ENCODE peak calls at places on chromosomes 11 and 22, in seven cellular contexts. C, T, O, H, D, U and I are unnamed samples.

GRCh38 chr22:44405661-44406060 is 92.4 kb downstream of the RTL6 start:
- DNase-seq in C (no peak), T (no peak), O (no peak), H (no peak), D (no peak), U (no peak), I (no peak)

GRCh38 chr22:39614442-39614841 is 43.9 kb downstream of the CACNA1I start:
- DNase-seq in C (no peak), T (no peak), O (no peak), H (no peak), D (no peak), U (no peak), I (no peak)

GRCh38 chr22:32539631-32540449 is 65.2 kb downstream of the FBXO7 start:
- DNase-seq in C (no peak), T (no peak), O (no peak), H (no peak), D (no peak), U (no peak), I (no peak)

GRCh38 chr11:26040339-26040738 is 291.6 kb upstream of the ANO3 start:
- DNase-seq in C (no peak), T (no peak), O (no peak), H (no peak), D (no peak), U (no peak), I (no peak)

GRCh38 chr11:14413307-14414072 is 54.5 kb upstream of the RRAS2 start:
- DNase-seq in C (peak), T (no peak), O (no peak), H (no peak), D (no peak), U (no peak), I (no peak)

GRCh38 chr11:70662691-70663098 is 264.4 kb downstream of the CTTN start:
- DNase-seq in C (no peak), T (no peak), O (no peak), H (no peak), D (no peak), U (no peak), I (no peak)

GRCh38 chr11:772429-773390 is 4.6 kb downstream of the GATD1 start:
- DNase-seq in C (no peak), T (no peak), O (no peak), H (no peak), D (no peak), U (no peak), I (no peak)

GRCh38 chr11:97990162-97990920 is 1030.4 kb upstream of the CNTN5 start:
- DNase-seq in C (no peak), T (no peak), O (no peak), H (no peak), D (no peak), U (no peak), I (no peak)

GRCh38 chr11:7571640-7572000 is 57.8 kb downstream of the PPFIBP2 start:
- DNase-seq in C (peak), T (no peak), O (peak), H (peak), D (no peak), U (peak), I (peak)

DNA sequence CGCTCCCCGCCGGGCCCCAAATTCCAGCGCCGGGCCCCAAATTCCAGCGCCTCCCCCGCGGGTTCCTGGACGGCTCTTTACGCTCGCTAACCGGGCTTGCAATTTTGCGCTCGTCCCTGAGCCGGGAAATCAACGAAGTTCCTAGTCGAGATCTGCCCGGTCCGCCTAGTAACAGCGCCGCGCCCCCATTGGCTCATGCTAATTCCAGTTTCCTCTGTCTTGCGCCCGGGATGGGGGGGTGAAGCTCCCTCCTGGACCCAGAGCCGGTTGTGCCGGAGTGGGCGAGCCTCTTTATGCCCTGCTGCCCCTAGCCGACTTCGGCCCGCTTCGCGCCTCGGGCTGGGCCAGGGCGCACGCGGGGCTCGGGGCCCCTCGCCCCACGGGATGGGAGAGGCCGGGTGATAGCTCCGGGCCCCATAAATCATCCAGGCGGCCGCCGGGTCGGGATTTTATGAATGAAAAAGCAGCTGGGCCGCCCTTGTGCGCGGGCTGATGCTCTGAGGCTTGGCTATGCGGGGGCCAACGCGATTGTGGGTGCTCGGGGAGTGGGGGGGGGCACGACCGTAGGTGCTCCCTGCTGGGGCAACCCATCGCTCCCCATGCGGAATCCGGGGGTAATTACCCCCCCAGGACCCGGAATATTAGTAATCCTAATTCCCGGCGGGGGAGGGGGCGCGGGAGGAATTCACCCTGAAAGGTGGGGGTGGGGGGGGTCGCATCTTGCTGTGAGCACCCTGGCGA is 1.8 kb upstream of the CCND1 start:
- DNase-seq in C (peak), T (peak), O (peak), H (peak), D (peak), U (peak), I (peak)
- TF ChIP-seq CTCF in C (no peak), T (no peak), O (no peak), H (no peak), D (no peak), U (no peak), I (no peak)

DNA sequence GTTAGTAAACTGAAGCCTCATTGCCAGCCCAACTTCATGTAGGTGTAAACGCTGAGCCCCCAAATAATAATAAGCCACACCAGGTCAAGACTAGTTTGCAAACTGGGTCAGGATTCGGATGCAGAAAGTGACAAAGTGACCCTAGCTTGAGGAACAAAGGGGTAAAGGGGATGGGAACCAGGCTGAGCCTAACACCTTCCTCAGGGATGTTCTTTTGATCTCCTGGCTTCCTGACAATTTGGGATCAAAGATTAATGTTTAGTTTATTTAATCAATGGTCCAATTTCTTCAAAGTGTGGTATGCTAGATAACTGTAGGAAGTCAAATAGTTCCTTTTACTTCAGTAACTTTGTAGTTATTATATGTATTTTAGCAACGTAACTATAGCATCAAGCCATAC is 9.9 kb downstream of the GLYATL1 start:
- DNase-seq in C (no peak), T (no peak), O (no peak), H (no peak), D (no peak), U (no peak), I (no peak)
- TF ChIP-seq CTCF in C (no peak), T (no peak), O (no peak), H (no peak), D (no peak), U (no peak), I (no peak)

DNA sequence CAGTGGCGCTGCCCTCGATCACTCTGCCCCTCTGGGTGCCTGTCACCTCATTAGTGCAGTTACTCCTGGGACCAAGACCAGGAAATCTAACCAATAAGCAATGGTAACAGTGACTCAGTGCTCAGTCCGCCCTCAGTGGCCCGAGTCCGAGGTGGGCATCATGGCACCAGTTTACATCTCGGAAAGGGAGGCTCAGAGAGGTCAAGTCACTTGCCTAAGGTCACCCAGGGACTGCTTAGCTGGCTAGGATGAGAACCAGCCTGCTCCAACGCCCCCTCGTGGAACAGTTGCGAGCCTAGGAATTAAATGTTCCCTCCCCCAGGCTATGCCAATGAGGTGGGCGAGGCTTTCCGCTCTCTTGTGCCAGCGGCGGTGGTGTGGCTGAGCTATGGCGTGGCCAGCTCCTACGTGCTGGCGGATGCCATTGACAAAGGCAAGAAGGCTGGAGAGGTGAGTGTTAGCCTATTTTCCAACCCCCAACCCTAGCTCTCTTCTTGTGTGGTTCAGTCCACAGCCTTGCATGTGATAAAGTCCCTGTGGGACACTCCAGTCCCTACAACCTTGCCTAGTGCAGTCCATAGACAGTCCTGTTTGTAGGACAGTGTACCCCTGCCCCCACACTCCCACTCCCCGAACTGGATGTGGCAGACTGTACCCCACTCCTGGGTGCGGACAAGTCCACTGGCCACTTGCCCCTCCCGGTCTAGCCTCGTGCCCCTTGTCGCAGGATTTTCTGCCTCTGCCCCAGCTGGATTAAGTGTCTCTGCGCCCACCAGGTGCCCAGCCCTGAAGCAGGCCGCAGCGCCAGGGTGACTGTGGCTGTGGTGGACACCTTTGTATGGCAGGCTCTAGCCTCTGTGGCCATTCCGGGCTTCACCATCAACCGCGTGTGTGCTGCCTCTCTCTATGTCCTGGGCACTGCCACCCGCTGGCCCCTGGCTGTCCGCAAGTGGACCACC is 1.1 kb downstream of the MTFP1 start:
- DNase-seq in C (peak), T (peak), O (peak), H (peak), D (no peak), U (peak), I (peak)
- TF ChIP-seq CTCF in C (peak), T (peak), O (peak), H (peak), D (peak), U (peak), I (peak)

GRCh38 chr11:20874358-20874757 is 205.0 kb downstream of the NELL1 start:
- DNase-seq in C (no peak), T (no peak), O (no peak), H (no peak), D (no peak), U (no peak), I (no peak)

GRCh38 chr11:20876738-20877137 is 207.4 kb downstream of the NELL1 start:
- DNase-seq in C (no peak), T (no peak), O (no peak), H (no peak), D (no peak), U (no peak), I (no peak)

DNA sequence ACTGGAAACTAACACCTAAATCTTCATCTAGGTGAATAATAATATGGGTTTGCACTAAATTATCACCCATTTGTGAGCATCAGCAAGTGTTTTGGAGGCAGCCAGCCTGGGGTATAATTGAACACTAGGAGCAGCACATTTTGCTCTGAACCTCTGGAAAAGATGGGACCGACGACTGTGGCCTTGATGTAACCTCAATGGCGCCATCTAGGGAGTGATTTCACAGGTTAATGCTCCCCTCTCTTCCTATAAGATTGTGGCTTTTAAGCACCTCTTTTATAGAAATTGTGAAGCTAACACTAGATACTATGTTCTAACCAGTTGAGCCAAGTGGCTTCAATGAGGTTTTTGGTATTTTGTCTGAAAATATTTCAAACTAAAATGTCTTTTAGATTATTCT is 203.7 kb downstream of the NELL1 start:
- DNase-seq in C (no peak), T (no peak), O (peak), H (no peak), D (peak), U (peak), I (no peak)
- TF ChIP-seq CTCF in C (no peak), T (no peak), O (peak), H (no peak), D (peak), U (peak), I (no peak)

GRCh38 chr22:16717699-16718558 is 107.3 kb downstream of the XKR3 start:
- DNase-seq in C (no peak), T (no peak), O (no peak), H (no peak), D (no peak), U (no peak), I (no peak)
- TF ChIP-seq CTCF in C (no peak), T (no peak), O (no peak), H (peak), D (peak), U (no peak), I (no peak)

GRCh38 chr11:4551346-4551979 is 6.5 kb downstream of the OR52M1 start:
- DNase-seq in C (peak), T (no peak), O (peak), H (no peak), D (no peak), U (no peak), I (no peak)
- TF ChIP-seq CTCF in C (peak), T (no peak), O (peak), H (no peak), D (peak), U (peak), I (no peak)

DNA sequence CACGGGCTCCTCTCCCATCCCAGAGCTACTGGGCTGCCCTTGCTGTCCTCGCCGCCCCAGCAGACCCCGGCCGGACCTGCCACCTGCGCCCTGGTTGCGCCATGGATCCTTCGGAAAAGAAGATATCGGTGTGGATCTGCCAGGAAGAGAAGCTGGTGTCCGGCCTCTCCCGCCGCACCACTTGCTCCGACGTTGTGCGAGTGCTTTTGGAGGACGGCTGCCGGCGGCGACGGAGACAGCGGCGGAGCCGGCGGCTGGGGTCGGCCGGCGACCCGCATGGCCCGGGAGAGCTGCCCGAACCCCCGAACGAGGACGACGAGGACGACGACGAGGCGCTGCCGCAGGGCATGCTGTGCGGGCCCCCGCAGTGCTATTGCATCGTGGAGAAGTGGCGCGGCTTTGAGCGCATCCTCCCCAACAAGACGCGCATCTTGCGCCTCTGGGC is 382 bp downstream of the RASSF10 start:
- DNase-seq in C (no peak), T (no peak), O (no peak), H (no peak), D (no peak), U (peak), I (no peak)
- TF ChIP-seq CTCF in C (no peak), T (no peak), O (no peak), H (no peak), D (no peak), U (no peak), I (no peak)